ENCODE peak calls at places on chromosomes 12 and 14, in four cellular contexts. M is K562, C is HepG2, K is GM12878. Q is an unnamed sample.

GRCh38 chr14:69685716-69686115 is 74.3 kb downstream of the SUSD6 start:
- DNase-seq in M (no peak), K (no peak), C (peak; percentile 62), Q (no peak)

GRCh38 chr12:116539905-116540482 is 19.2 kb upstream of the MAP1LC3B2 start:
- DNase-seq in C (no peak), M (no peak), K (no peak), Q (no peak)

GRCh38 chr12:2300886-2301285 is 248.1 kb downstream of the CACNA1C start:
- DNase-seq in C (no peak), K (no peak), M (no peak), Q (no peak)

GRCh38 chr14:99127651-99128167 is 144.3 kb downstream of the BCL11B start:
- DNase-seq in C (no peak), K (no peak), M (no peak), Q (no peak)

GRCh38 chr14:92253381-92253894 is 69.5 kb upstream of the SLC24A4 start:
- DNase-seq in K (no peak), M (no peak), C (no peak), Q (peak; percentile 33)

GRCh38 chr12:128326419-128326818 is 59.4 kb downstream of the TMEM132C start:
- DNase-seq in C (no peak), M (no peak), K (no peak), Q (no peak)

GRCh38 chr12:51819851-51820720 is 28.4 kb downstream of the FIGNL2 start:
- DNase-seq in C (no peak), M (no peak), K (no peak), Q (no peak)

GRCh38 chr12:59404109-59404650 is 191.6 kb upstream of the SLC16A7 start:
- DNase-seq in K (no peak), C (no peak), M (no peak), Q (no peak)

GRCh38 chr12:112843272-112843671 is 51.7 kb downstream of the RPH3A start:
- DNase-seq in M (no peak), K (no peak), C (no peak), Q (no peak)

GRCh38 chr14:23384364-23385080 is 7.7 kb downstream of the CMTM5 start:
- DNase-seq in C (no peak), M (no peak), K (no peak), Q (no peak)

GRCh38 chr12:103257763-103258162 is 238.0 kb downstream of the C12orf42 start:
- DNase-seq in M (no peak), C (no peak), K (no peak), Q (no peak)

GRCh38 chr12:43237238-43237879 is 314.6 kb downstream of the ADAMTS20 start:
- DNase-seq in K (no peak), M (no peak), C (no peak), Q (no peak)

GRCh38 chr14:77980475-77981321 is 180.8 kb downstream of the ADCK1 start:
- DNase-seq in K (no peak), C (no peak), M (no peak), Q (no peak)

GRCh38 chr12:112131686-112132085 is 6.3 kb downstream of the TRAFD1 start:
- DNase-seq in C (no peak), M (no peak), K (no peak), Q (no peak)

GRCh38 chr12:85130631-85131030 is 94.5 kb downstream of the LRRIQ1 start:
- DNase-seq in C (no peak), M (no peak), K (no peak), Q (no peak)

GRCh38 chr12:68234140-68234539 is 8.5 kb upstream of the IL26 start:
- DNase-seq in K (no peak), M (no peak), C (no peak), Q (no peak)

GRCh38 chr12:54222609-54223008 is 33.8 kb upstream of the SMUG1 start:
- DNase-seq in M (no peak), K (no peak), C (no peak), Q (no peak)

GRCh38 chr14:93269341-93270068 is 62.4 kb downstream of the UBR7 start:
- DNase-seq in M (peak; percentile 9), K (no peak), C (peak; percentile 24), Q (no peak)

GRCh38 chr12:55829967-55830600 is 697 bp upstream of the DNAJC14 start:
- DNase-seq in C (no peak), K (no peak), M (peak; percentile 80), Q (no peak)

GRCh38 chr12:116138781-116139180 is 138.7 kb downstream of the MED13L start:
- DNase-seq in K (no peak), M (no peak), C (no peak), Q (no peak)

GRCh38 chr12:115572440-115572839 is 705.1 kb downstream of the MED13L start:
- DNase-seq in M (no peak), K (peak; percentile 86), C (no peak), Q (no peak)

GRCh38 chr12:132285991-132286681 is 43.3 kb downstream of the GALNT9 start:
- DNase-seq in M (no peak), C (peak; percentile 35), K (no peak), Q (no peak)

GRCh38 chr12:69240625-69240984 is 1.2 kb downstream of the CPSF6 start:
- DNase-seq in C (no peak), M (no peak), K (no peak), Q (no peak)

GRCh38 chr14:71478542-71478941 is 453.7 kb upstream of the RGS6 start:
- DNase-seq in C (no peak), K (no peak), M (no peak), Q (no peak)

GRCh38 chr12:2824541-2824940 is 10.3 kb downstream of the NRIP2 start:
- DNase-seq in C (no peak), M (no peak), K (no peak), Q (no peak)

GRCh38 chr12:77537648-77538047 is 293.0 kb upstream of the NAV3 start:
- DNase-seq in K (no peak), M (no peak), C (no peak), Q (no peak)

GRCh38 chr12:10227648-10228047 is 15.0 kb downstream of the GABARAPL1 start:
- DNase-seq in C (no peak), M (no peak), K (no peak), Q (no peak)

GRCh38 chr14:34398024-34398423 is 64.0 kb downstream of the SPTSSA start:
- DNase-seq in M (no peak), K (no peak), C (no peak), Q (no peak)

GRCh38 chr14:34407951-34408350 is 54.1 kb downstream of the SPTSSA start:
- DNase-seq in C (no peak), K (no peak), M (no peak), Q (no peak)

GRCh38 chr14:34403646-34404045 is 58.4 kb downstream of the SPTSSA start:
- DNase-seq in K (no peak), M (no peak), C (no peak), Q (no peak)
- TF ChIP-seq HDAC6 in K (no peak), M (no peak), C (no peak), Q (no peak)

GRCh38 chr14:39087493-39087892 is 15.5 kb downstream of the SEC23A start:
- DNase-seq in M (no peak), C (no peak), K (no peak), Q (no peak)

GRCh38 chr14:39094515-39094914 is 8.5 kb downstream of the SEC23A start:
- DNase-seq in C (no peak), M (no peak), K (no peak), Q (no peak)

GRCh38 chr14:39085933-39086332 is 17.1 kb downstream of the SEC23A start:
- DNase-seq in C (no peak), M (no peak), K (no peak), Q (no peak)

GRCh38 chr14:39091716-39092115 is 11.3 kb downstream of the SEC23A start:
- DNase-seq in C (no peak), K (no peak), M (no peak), Q (no peak)

DNA sequence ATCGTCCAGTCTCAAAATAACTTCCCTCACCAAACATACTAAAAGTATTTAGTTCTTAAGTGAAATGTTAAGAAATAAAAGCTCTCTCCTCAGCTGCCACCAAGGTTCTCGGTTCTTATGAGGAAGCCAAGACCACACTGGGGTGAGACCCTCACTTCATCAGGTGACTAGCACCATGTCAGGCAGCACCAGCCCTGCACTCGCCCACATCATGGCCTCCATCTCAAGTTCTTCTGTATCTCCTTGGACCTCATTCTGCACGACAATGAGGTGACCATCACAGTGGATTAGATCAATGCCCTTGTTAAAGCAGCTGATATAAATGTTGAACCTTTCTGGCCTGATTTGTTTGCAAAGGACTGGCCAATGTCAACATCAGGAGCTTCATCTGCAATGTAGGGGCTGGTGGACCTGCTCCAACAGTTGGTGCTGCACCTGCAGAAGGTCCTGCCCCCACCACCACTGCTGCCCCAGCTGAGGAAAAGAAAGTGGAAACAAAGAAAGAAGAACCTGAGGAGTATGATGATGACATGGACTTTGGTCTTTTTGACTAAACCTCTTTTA is 12.4 kb downstream of the SEC23A start:
- DNase-seq in C (no peak), M (no peak), K (no peak), Q (no peak)
- TF ChIP-seq HDAC6 in C (no peak), M (no peak), K (no peak), Q (no peak)

GRCh38 chr12:45305904-45306303 is 90.0 kb downstream of the ANO6 start:
- DNase-seq in K (no peak), M (no peak), C (no peak), Q (no peak)

GRCh38 chr12:45303955-45304354 is 88.1 kb downstream of the ANO6 start:
- DNase-seq in K (no peak), C (no peak), M (no peak), Q (no peak)

GRCh38 chr12:45299132-45299692 is 83.3 kb downstream of the ANO6 start:
- DNase-seq in K (no peak), C (no peak), M (peak; percentile 17), Q (no peak)

GRCh38 chr12:45304514-45305178 is 88.8 kb downstream of the ANO6 start:
- DNase-seq in C (no peak), M (no peak), K (no peak), Q (no peak)

DNA sequence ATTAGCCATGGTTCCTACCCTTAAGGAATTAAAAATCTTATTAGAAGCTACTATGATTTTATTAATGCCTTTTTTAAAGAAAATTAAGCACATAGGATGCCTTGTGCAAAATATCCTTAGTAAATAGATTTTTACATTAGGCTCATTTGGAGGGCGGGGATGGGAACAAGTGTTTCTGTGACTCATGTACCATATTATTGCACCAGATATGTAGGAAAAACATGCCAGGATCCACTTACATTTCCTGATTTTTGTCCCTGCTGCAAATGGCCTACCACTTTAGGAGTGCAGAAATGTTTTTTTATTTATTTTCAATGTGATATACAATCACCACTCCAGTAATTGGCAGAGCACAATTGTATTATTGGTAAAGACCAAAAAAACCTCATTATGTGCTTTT is 86.7 kb downstream of the ANO6 start:
- DNase-seq in C (no peak), M (no peak), K (no peak), Q (no peak)
- TF ChIP-seq HDAC6 in C (no peak), M (no peak), K (no peak), Q (no peak)

GRCh38 chr12:120224304-120225199 is 23.6 kb upstream of the RPLP0 start:
- DNase-seq in M (no peak), K (no peak), C (no peak), Q (no peak)
- TF ChIP-seq HDAC6 in M (no peak), K (no peak), C (no peak), Q (no peak)

GRCh38 chr12:87922721-87923120 is 106.5 kb downstream of the C12orf50 start:
- DNase-seq in C (no peak), M (no peak), K (no peak), Q (no peak)
- TF ChIP-seq HDAC6 in C (no peak), M (no peak), K (no peak), Q (no peak)